ENCODE peak calls at places on chromosomes 6 and 20, in seven cellular contexts. U is RWPE1; S is ELF-1; O is effector CD4-positive, alpha-beta T cell; N is stromal cell of bone marrow; H is AG10803; T is NCI-H2081. J is an unnamed sample.

GRCh38 chr6:99746261-99746895 is 139.7 kb downstream of the PRDM13 start:
- DNase-seq in U (peak; percentile 50), S (peak; percentile 18), O (peak; percentile 33), N (peak; percentile 49), H (peak; percentile 80), T (peak; percentile 52), J (peak; percentile 60)

GRCh38 chr6:169725270-169726048 is 1.2 kb upstream of the PHF10 start:
- DNase-seq in U (peak; percentile 39), S (peak; percentile 89), O (no peak), N (no peak), H (peak; percentile 47), T (no peak), J (no peak)

GRCh38 chr20:42678895-42679294 is 510.8 kb downstream of the PTPRT start:
- DNase-seq in U (no peak), S (peak; percentile 15), O (no peak), N (no peak), H (no peak), T (no peak), J (no peak)

GRCh38 chr6:17714879-17715860 is 8.4 kb upstream of the NUP153 start:
- DNase-seq in U (peak; percentile 88), S (no peak), O (no peak), N (peak; percentile 85), H (peak; percentile 91), T (no peak), J (peak; percentile 73)

GRCh38 chr20:11277170-11277569 is 603.4 kb upstream of the JAG1 start:
- DNase-seq in U (no peak), S (no peak), O (no peak), N (no peak), H (no peak), T (no peak), J (no peak)

GRCh38 chr20:44850272-44850671 is 35.2 kb upstream of the YWHAB start:
- DNase-seq in U (peak; percentile 55), S (no peak), O (no peak), N (no peak), H (no peak), T (no peak), J (no peak)

GRCh38 chr20:17969276-17969883 is 562 bp downstream of the MGME1 start:
- DNase-seq in U (peak; percentile 42), S (no peak), O (peak; percentile 21), N (no peak), H (peak; percentile 31), T (no peak), J (no peak)

GRCh38 chr6:14674458-14674857 is 556.9 kb downstream of the CD83 start:
- DNase-seq in U (no peak), S (no peak), O (no peak), N (no peak), H (no peak), T (no peak), J (peak; percentile 66)

GRCh38 chr20:23048283-23049200 is 930 bp downstream of the THBD start:
- DNase-seq in U (peak; percentile 68), S (peak; percentile 72), O (no peak), N (no peak), H (peak; percentile 50), T (no peak), J (no peak)

GRCh38 chr6:168865-169455 is 123.3 kb upstream of the DUSP22 start:
- DNase-seq in U (peak; percentile 54), S (no peak), O (no peak), N (no peak), H (peak; percentile 56), T (peak; percentile 47), J (no peak)

GRCh38 chr20:36856691-36857635 is 19.0 kb upstream of the TLDC2 start:
- DNase-seq in U (no peak), S (no peak), O (no peak), N (no peak), H (peak; percentile 56), T (no peak), J (no peak)

GRCh38 chr6:106134906-106135634 is 48.9 kb downstream of the PRDM1 start:
- DNase-seq in U (peak; percentile 22), S (no peak), O (no peak), N (peak; percentile 18), H (peak; percentile 74), T (no peak), J (no peak)

GRCh38 chr6:12534454-12534853 is 182.1 kb upstream of the PHACTR1 start:
- DNase-seq in U (no peak), S (no peak), O (no peak), N (no peak), H (no peak), T (no peak), J (no peak)

GRCh38 chr6:124226396-124226795 is 422.7 kb downstream of the NKAIN2 start:
- DNase-seq in U (peak; percentile 41), S (no peak), O (no peak), N (peak; percentile 36), H (no peak), T (no peak), J (no peak)

GRCh38 chr6:4085329-4085695 is 6.4 kb upstream of the FAM217A start:
- DNase-seq in U (peak; percentile 8), S (no peak), O (no peak), N (peak; percentile 26), H (peak; percentile 13), T (no peak), J (no peak)

GRCh38 chr6:69624944-69625343 is 171.9 kb downstream of the LMBRD1 start:
- DNase-seq in U (no peak), S (no peak), O (no peak), N (no peak), H (no peak), T (no peak), J (no peak)

GRCh38 chr20:24676353-24676977 is 207.0 kb downstream of the SYNDIG1 start:
- DNase-seq in U (no peak), S (no peak), O (no peak), N (no peak), H (no peak), T (no peak), J (no peak)

GRCh38 chr20:1844723-1845523 is 50.3 kb upstream of the SIRPA start:
- DNase-seq in U (no peak), S (no peak), O (no peak), N (peak; percentile 41), H (peak; percentile 55), T (no peak), J (no peak)

GRCh38 chr20:5036828-5037227 is 35.5 kb upstream of the SLC23A2 start:
- DNase-seq in U (no peak), S (no peak), O (no peak), N (no peak), H (no peak), T (no peak), J (no peak)

GRCh38 chr6:25202505-25202904 is 76.7 kb upstream of the CARMIL1 start:
- DNase-seq in U (no peak), S (no peak), O (no peak), N (peak; percentile 46), H (peak; percentile 78), T (no peak), J (no peak)

GRCh38 chr20:43849496-43850197 is 65.0 kb upstream of the TOX2 start:
- DNase-seq in U (peak; percentile 70), S (no peak), O (no peak), N (no peak), H (peak; percentile 28), T (no peak), J (no peak)

GRCh38 chr6:150025201-150025917 is at the start of gene RAET1L:
- DNase-seq in U (peak; percentile 91), S (no peak), O (no peak), N (peak; percentile 21), H (peak; percentile 56), T (no peak), J (peak; percentile 57)

GRCh38 chr6:165863801-165864200 is 200.8 kb upstream of the PDE10A start:
- DNase-seq in U (no peak), S (no peak), O (no peak), N (no peak), H (no peak), T (no peak), J (no peak)

GRCh38 chr20:61819921-61820825 is 245.5 kb downstream of the TAF4 start:
- DNase-seq in U (no peak), S (no peak), O (no peak), N (no peak), H (no peak), T (no peak), J (no peak)

GRCh38 chr20:37839432-37839827 is 63.5 kb upstream of the VSTM2L start:
- DNase-seq in U (no peak), S (no peak), O (no peak), N (no peak), H (no peak), T (no peak), J (no peak)

GRCh38 chr6:10478187-10479040 is 42.7 kb upstream of the GCNT2 start:
- DNase-seq in U (peak; percentile 44), S (no peak), O (no peak), N (peak; percentile 11), H (peak; percentile 24), T (peak; percentile 39), J (no peak)

GRCh38 chr20:14820771-14821170 is 483.4 kb upstream of the FLRT3 start:
- DNase-seq in U (no peak), S (no peak), O (no peak), N (peak; percentile 7), H (no peak), T (no peak), J (no peak)

GRCh38 chr6:79841577-79842381 is 105.6 kb downstream of the ELOVL4 start:
- DNase-seq in U (no peak), S (no peak), O (no peak), N (no peak), H (no peak), T (no peak), J (no peak)

J was measured in keratinocyte.